ENCODE peak calls at places on chromosomes 6 and 20, in five cellular contexts. M is myocyte; K is naive thymus-derived CD4-positive, alpha-beta T cell; H is activated naive CD4-positive, alpha-beta T cell; N is activated CD8-positive, alpha-beta memory T cell treated with anti-CD3 and anti-CD28 coated beads for 4 hours. T is an unnamed sample.

GRCh38 chr20:20498081-20498861 is 130.4 kb downstream of the INSM1 start:
- DNase-seq in M (no peak), K (no peak), H (no peak), N (no peak), T (no peak)

GRCh38 chr6:158970640-158971291 is 29.2 kb downstream of the RSPH3 start:
- DNase-seq in M (peak; percentile 82), K (no peak), H (no peak), N (no peak), T (no peak)

GRCh38 chr6:85412926-85413325 is 37.0 kb upstream of the NT5E start:
- DNase-seq in M (no peak), K (no peak), H (no peak), N (no peak), T (no peak)

GRCh38 chr6:146582857-146583256 is 15.9 kb upstream of the ADGB start:
- DNase-seq in M (peak; percentile 13), K (no peak), H (no peak), N (no peak), T (peak; percentile 71)

GRCh38 chr6:47360388-47360787 is 50.7 kb upstream of the TNFRSF21 start:
- DNase-seq in M (no peak), K (no peak), H (no peak), N (no peak), T (no peak)

GRCh38 chr20:63635431-63636141 is 8.7 kb upstream of the GMEB2 start:
- DNase-seq in M (no peak), K (peak; percentile 86), H (peak; percentile 67), N (peak; percentile 53), T (peak; percentile 91)

GRCh38 chr20:51095755-51096509 is 73.0 kb upstream of the KCNG1 start:
- DNase-seq in M (no peak), K (no peak), H (no peak), N (no peak), T (no peak)

GRCh38 chr6:132257561-132257960 is 143.7 kb downstream of the MOXD1 start:
- DNase-seq in M (peak; percentile 36), K (no peak), H (no peak), N (no peak), T (no peak)

T was measured in GF-D8.